ENCODE peak calls at places on chromosome 20, in four cellular contexts. One of them, this sample, is unnamed.

GRCh38 chr20:370977-371754 is 9.4 kb upstream of the TRIB3 start:
- DNase-seq in psoas muscle: no peak
- DNase-seq in epithelial cell of esophagus: no peak
- DNase-seq in lower lobe of right lung: no peak
- DNase-seq in this sample: no peak

GRCh38 chr20:38997622-38998021 is 35.5 kb downstream of the DHX35 start:
- DNase-seq in epithelial cell of esophagus: no peak
- DNase-seq in psoas muscle: no peak
- DNase-seq in lower lobe of right lung: no peak
- DNase-seq in this sample: no peak

GRCh38 chr20:38350879-38351775 is 4.8 kb downstream of the LBP start:
- DNase-seq in epithelial cell of esophagus: no peak
- DNase-seq in lower lobe of right lung: no peak
- DNase-seq in psoas muscle: peak; percentile 81
- DNase-seq in this sample: no peak

GRCh38 chr20:35702824-35703695 is 3.9 kb downstream of the ROMO1 start:
- DNase-seq in psoas muscle: no peak
- DNase-seq in lower lobe of right lung: no peak
- DNase-seq in epithelial cell of esophagus: no peak
- DNase-seq in this sample: no peak

GRCh38 chr20:18705906-18706305 is 107.7 kb upstream of the SCP2D1 start:
- DNase-seq in lower lobe of right lung: no peak
- DNase-seq in psoas muscle: no peak
- DNase-seq in epithelial cell of esophagus: no peak
- DNase-seq in this sample: no peak

GRCh38 chr20:50260480-50261221 is 70.0 kb downstream of the CEBPB start:
- DNase-seq in epithelial cell of esophagus: no peak
- DNase-seq in psoas muscle: peak; percentile 46
- DNase-seq in lower lobe of right lung: peak; percentile 71
- DNase-seq in this sample: no peak

GRCh38 chr20:3630429-3630828 is 32.8 kb downstream of the GFRA4 start:
- DNase-seq in psoas muscle: no peak
- DNase-seq in epithelial cell of esophagus: no peak
- DNase-seq in lower lobe of right lung: no peak
- DNase-seq in this sample: no peak

GRCh38 chr20:17638835-17639407 is 43.1 kb downstream of the RRBP1 start:
- DNase-seq in epithelial cell of esophagus: no peak
- DNase-seq in lower lobe of right lung: no peak
- DNase-seq in psoas muscle: peak; percentile 52
- DNase-seq in this sample: no peak

GRCh38 chr20:35174458-35175216 is 2.8 kb downstream of the PROCR start:
- DNase-seq in psoas muscle: peak; percentile 52
- DNase-seq in epithelial cell of esophagus: peak; percentile 38
- DNase-seq in lower lobe of right lung: no peak
- DNase-seq in this sample: peak; percentile 74

GRCh38 chr20:36144336-36144735 is 10.2 kb upstream of the EPB41L1 start:
- DNase-seq in lower lobe of right lung: no peak
- DNase-seq in epithelial cell of esophagus: no peak
- DNase-seq in psoas muscle: no peak
- DNase-seq in this sample: no peak

GRCh38 chr20:56995635-56996075 is 270.8 kb downstream of the BMP7 start:
- DNase-seq in psoas muscle: no peak
- DNase-seq in lower lobe of right lung: no peak
- DNase-seq in epithelial cell of esophagus: peak; percentile 9
- DNase-seq in this sample: peak; percentile 59

GRCh38 chr20:37265152-37265551 is 3.5 kb upstream of the GHRH start:
- DNase-seq in lower lobe of right lung: no peak
- DNase-seq in epithelial cell of esophagus: peak; percentile 18
- DNase-seq in psoas muscle: no peak
- DNase-seq in this sample: no peak

GRCh38 chr20:19737025-19737424 is 21.0 kb upstream of the RIN2 start:
- DNase-seq in epithelial cell of esophagus: peak; percentile 99
- DNase-seq in lower lobe of right lung: no peak
- DNase-seq in psoas muscle: no peak
- DNase-seq in this sample: no peak

GRCh38 chr20:17227669-17228623 is 1.1 kb downstream of the PCSK2 start:
- DNase-seq in lower lobe of right lung: peak; percentile 41
- DNase-seq in epithelial cell of esophagus: peak; percentile 9
- DNase-seq in psoas muscle: no peak
- DNase-seq in this sample: peak; percentile 26

GRCh38 chr20:43666376-43667328 is at the start of gene MYBL2:
- DNase-seq in lower lobe of right lung: peak; percentile 67
- DNase-seq in epithelial cell of esophagus: peak; percentile 77
- DNase-seq in psoas muscle: peak; percentile 55
- DNase-seq in this sample: peak; percentile 94

GRCh38 chr20:47358672-47359532 is 2.4 kb upstream of the ZMYND8 start:
- DNase-seq in lower lobe of right lung: peak; percentile 84
- DNase-seq in psoas muscle: peak; percentile 77
- DNase-seq in epithelial cell of esophagus: peak; percentile 91
- DNase-seq in this sample: peak; percentile 67

GRCh38 chr20:25622049-25622448 is 1.8 kb downstream of the NANP start:
- DNase-seq in lower lobe of right lung: no peak
- DNase-seq in psoas muscle: no peak
- DNase-seq in epithelial cell of esophagus: no peak
- DNase-seq in this sample: no peak